ENCODE peak calls at places on chromosomes 13 and 19, in four cellular contexts. W, G, Y and J are unnamed samples.

GRCh38 chr13:28220166-28220565 is 81.8 kb downstream of the PAN3 start:
- DNase-seq in Y (no peak), W (peak; percentile 46), G (no peak), J (no peak)

GRCh38 chr13:32624441-32624840 is 38.2 kb downstream of the PDS5B start:
- DNase-seq in Y (no peak), W (peak; percentile 12), G (peak; percentile 26), J (no peak)

GRCh38 chr13:26599403-26599802 is 41.9 kb downstream of the WASF3 start:
- DNase-seq in G (peak; percentile 43), W (no peak), Y (no peak), J (no peak)

GRCh38 chr19:10104665-10105221 is 1.4 kb upstream of the PPAN start:
- DNase-seq in G (no peak), Y (no peak), W (no peak), J (no peak)

GRCh38 chr19:55642153-55643002 is 1.1 kb upstream of the ZNF581 start:
- DNase-seq in W (no peak), Y (no peak), G (peak; percentile 48), J (peak; percentile 61)

GRCh38 chr19:27777242-27777641 is 1435.7 kb downstream of the UQCRFS1 start:
- DNase-seq in Y (peak; percentile 8), W (no peak), G (no peak), J (no peak)

GRCh38 chr13:22154041-22154440 is 483.2 kb downstream of the FGF9 start:
- DNase-seq in Y (no peak), W (no peak), G (peak; percentile 43), J (no peak)

GRCh38 chr13:102798653-102799543 is at the start of the genes BIVM and POGLUT2:
- DNase-seq in G (peak; percentile 97), W (peak; percentile 91), Y (peak; percentile 96), J (peak; percentile 85)

GRCh38 chr13:61664821-61665705 is 249.4 kb upstream of the PCDH20 start:
- DNase-seq in G (peak; percentile 55), W (no peak), Y (no peak), J (no peak)

GRCh38 chr13:63311587-63311986 is 1895.9 kb upstream of the PCDH20 start:
- DNase-seq in G (no peak), W (no peak), Y (no peak), J (no peak)

GRCh38 chr13:87498681-87499080 is 172.5 kb upstream of the SLITRK5 start:
- DNase-seq in Y (no peak), G (peak; percentile 14), W (peak; percentile 0), J (no peak)

GRCh38 chr13:113650731-113651148 is 7.3 kb downstream of the ATP4B start:
- DNase-seq in G (no peak), W (no peak), Y (no peak), J (no peak)

GRCh38 chr13:30111810-30112209 is 195.5 kb downstream of the KATNAL1 start:
- DNase-seq in Y (peak; percentile 54), W (no peak), G (peak; percentile 54), J (no peak)

GRCh38 chr13:38914070-38914469 is 76.6 kb downstream of the STOML3 start:
- DNase-seq in G (peak; percentile 35), W (no peak), Y (no peak), J (no peak)

GRCh38 chr19:51398096-51398704 is 7.8 kb upstream of the C19orf84 start:
- DNase-seq in W (peak; percentile 18), Y (no peak), G (peak; percentile 56), J (no peak)

GRCh38 chr13:51502206-51502651 is 49.4 kb upstream of the INTS6 start:
- DNase-seq in Y (no peak), G (no peak), W (peak; percentile 59), J (no peak)

GRCh38 chr13:76992548-76993001 is 694 bp downstream of the CLN5 start:
- DNase-seq in Y (no peak), W (peak; percentile 23), G (peak; percentile 46), J (no peak)

DNA sequence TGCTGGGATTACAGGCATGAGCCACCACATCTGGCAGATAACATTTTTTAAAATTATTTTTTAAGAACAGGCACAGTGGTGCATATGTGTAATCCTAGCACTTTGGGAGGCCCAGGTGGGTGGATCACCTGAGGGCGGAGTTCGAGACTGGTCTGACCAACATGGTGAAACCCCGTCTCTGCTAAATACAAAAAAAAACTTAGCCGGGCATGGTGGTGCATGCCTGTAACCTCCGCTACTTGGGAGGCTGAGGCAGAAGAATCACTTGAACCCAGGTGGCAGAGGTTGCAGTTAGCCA is 631 bp upstream of the PALM3 start:
- DNase-seq in Y (no peak), W (no peak), G (no peak), J (no peak)
- H4K5ac ChIP-seq in Y (no peak overlapping the region), W (no peak overlapping the region), G (no peak overlapping the region), J (no peak overlapping the region)

GRCh38 chr19:43636121-43636683 is 3.4 kb downstream of the CADM4 start:
- DNase-seq in Y (peak; percentile 50), G (peak; percentile 49), W (no peak), J (peak; percentile 70)
- H4K5ac ChIP-seq in Y (no peak overlapping the region), G (no peak overlapping the region), W (no peak overlapping the region), J (no peak overlapping the region)

GRCh38 chr13:93304868-93305613 is 78.4 kb downstream of the GPC6 start:
- DNase-seq in W (no peak), Y (no peak), G (peak; percentile 58), J (no peak)
- H4K5ac ChIP-seq in W (peak overlapping the region; percentile 32), Y (no peak overlapping the region), G (no peak overlapping the region), J (no peak overlapping the region)

GRCh38 chr19:2231621-2232221 is 4.4 kb downstream of the PLEKHJ1 start:
- DNase-seq in W (no peak), Y (peak; percentile 53), G (peak; percentile 36), J (no peak)

GRCh38 chr19:2232286-2233151 is 3.6 kb downstream of the PLEKHJ1 start:
- DNase-seq in Y (no peak), G (no peak), W (no peak), J (no peak)

GRCh38 chr19:2230029-2230531 is 6.0 kb downstream of the PLEKHJ1 start:
- DNase-seq in G (no peak), Y (no peak), W (no peak), J (no peak)

GRCh38 chr19:2229103-2230028 is 6.8 kb downstream of the PLEKHJ1 start:
- DNase-seq in W (no peak), G (no peak), Y (no peak), J (no peak)

GRCh38 chr19:2230807-2231533 is 5.2 kb downstream of the PLEKHJ1 start:
- DNase-seq in W (no peak), G (no peak), Y (no peak), J (no peak)
- H4K5ac ChIP-seq in W (no peak overlapping the region), G (no peak overlapping the region), Y (no peak overlapping the region), J (no peak overlapping the region)

DNA sequence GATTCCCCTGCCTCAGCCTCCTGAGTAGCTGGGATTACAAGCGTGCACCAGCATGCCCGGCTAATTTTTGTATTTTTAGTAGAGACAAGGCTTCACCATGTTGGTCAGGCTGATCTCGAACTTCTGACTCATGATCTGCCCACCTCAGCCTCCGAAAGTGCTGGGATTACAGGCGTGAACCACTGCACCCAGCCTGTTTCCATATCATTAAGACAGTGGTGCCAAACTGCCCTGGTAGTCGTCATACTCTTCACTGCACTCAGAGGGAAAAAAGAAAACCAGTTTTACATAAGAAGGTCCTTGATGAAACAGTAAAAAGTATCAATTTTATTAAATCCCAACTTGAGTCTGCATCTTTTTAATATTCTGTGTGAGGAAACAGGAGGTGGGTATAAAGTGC is 14.9 kb downstream of the CDADC1 start:
- DNase-seq in G (no peak), W (no peak), Y (no peak), J (no peak)
- H4K5ac ChIP-seq in G (no peak overlapping the region), W (no peak overlapping the region), Y (no peak overlapping the region), J (no peak overlapping the region)

GRCh38 chr19:45027371-45027770 is 11.5 kb upstream of the CLASRP start:
- DNase-seq in G (no peak), W (no peak), Y (no peak), J (no peak)
- H4K5ac ChIP-seq in G (no peak overlapping the region), W (no peak overlapping the region), Y (no peak overlapping the region), J (no peak overlapping the region)

DNA sequence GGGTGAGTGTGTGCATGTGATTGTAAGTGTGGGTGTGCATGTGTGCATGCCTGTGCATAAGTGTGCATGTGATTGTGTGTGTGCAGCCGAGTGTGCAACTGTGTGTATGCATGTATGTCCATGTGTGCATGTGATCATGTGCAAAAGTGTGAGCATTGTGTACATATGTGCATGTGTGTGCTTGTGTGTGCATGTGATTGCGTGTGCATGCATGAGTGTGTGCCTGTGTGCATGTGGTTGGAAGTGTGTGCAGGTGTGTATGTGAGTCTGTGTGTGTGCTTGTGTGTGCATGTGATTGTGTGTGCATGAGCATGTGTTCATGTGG is 3.5 kb downstream of the PODNL1 start:
- DNase-seq in W (no peak), Y (no peak), G (no peak), J (no peak)
- H4K5ac ChIP-seq in W (no peak overlapping the region), Y (peak overlapping the region; percentile 11), G (no peak overlapping the region), J (no peak overlapping the region)

GRCh38 chr19:17125728-17126677 is 50.4 kb downstream of the MYO9B start:
- DNase-seq in Y (no peak), W (peak; percentile 25), G (no peak), J (no peak)

GRCh38 chr19:17129377-17129776 is 53.8 kb downstream of the MYO9B start:
- DNase-seq in W (no peak), G (no peak), Y (no peak), J (no peak)

GRCh38 chr19:17128403-17128802 is 52.8 kb downstream of the MYO9B start:
- DNase-seq in Y (no peak), G (no peak), W (no peak), J (no peak)

GRCh38 chr19:17127671-17128070 is 52.1 kb downstream of the MYO9B start:
- DNase-seq in G (no peak), W (no peak), Y (no peak), J (no peak)

DNA sequence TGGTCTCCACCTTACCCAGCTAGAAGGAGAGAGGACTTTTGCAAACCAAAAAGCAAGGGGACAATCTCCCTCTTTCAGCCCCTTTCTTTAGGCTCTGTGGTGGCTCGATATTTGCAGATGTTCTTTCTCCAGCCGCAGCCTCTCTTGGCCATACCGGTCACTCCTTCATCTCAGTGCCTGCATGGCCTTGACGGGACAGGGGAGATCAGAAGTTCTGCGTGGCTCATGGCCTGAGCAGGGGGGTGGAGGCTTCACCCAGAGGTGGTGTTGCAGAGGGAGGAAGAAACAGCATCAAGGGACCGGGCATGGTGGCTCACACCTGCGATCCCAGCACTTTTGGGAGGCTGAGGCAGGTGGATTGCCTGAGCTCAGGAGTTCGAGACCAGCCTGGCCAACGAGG is 53.2 kb downstream of the MYO9B start:
- DNase-seq in G (no peak), W (no peak), Y (no peak), J (no peak)
- H4K5ac ChIP-seq in G (no peak overlapping the region), W (no peak overlapping the region), Y (no peak overlapping the region), J (no peak overlapping the region)

GRCh38 chr13:99086149-99086868 is 108.4 kb upstream of the DOCK9 start:
- DNase-seq in G (peak; percentile 48), W (peak; percentile 47), Y (peak; percentile 43), J (peak; percentile 74)

GRCh38 chr13:99087954-99088491 is 110.2 kb upstream of the DOCK9 start:
- DNase-seq in G (no peak), W (no peak), Y (peak; percentile 54), J (no peak)

GRCh38 chr13:99087130-99087953 is 109.5 kb upstream of the DOCK9 start:
- DNase-seq in G (peak; percentile 94), Y (peak; percentile 97), W (peak; percentile 59), J (peak; percentile 80)

GRCh38 chr13:99085846-99086148 is 107.9 kb upstream of the DOCK9 start:
- DNase-seq in W (no peak), G (no peak), Y (no peak), J (no peak)

GRCh38 chr13:99086869-99087129 is 108.9 kb upstream of the DOCK9 start:
- DNase-seq in Y (peak; percentile 43), G (peak; percentile 41), W (no peak), J (no peak)
- H4K5ac ChIP-seq in Y (no peak overlapping the region), G (no peak overlapping the region), W (no peak overlapping the region), J (no peak overlapping the region)